ENCODE peak calls at places on chromosomes 1 and 21, in five cellular contexts. O is lower lobe of right lung; J is activated gamma-delta T cell treated with anti-CD3 and anti-CD28 coated beads, Interleukin-2, amount 50 U/mL, for 16 hours; F is NAMALWA; L is activated T-helper 1 cell treated with anti-CD3 and anti-CD28 coated beads, Interleukin-12 subunit alpha, Interleukin-12 subunit beta, Interleukin-2, Interleukin-4 antibody, amounts not matched to agents 30 ng/mL and 10 ng/mL and 1 ng/mL, durations not matched to agents 14 hours and 24 hours and 36 hours. K is an unnamed sample.

GRCh38 chr1:83799474-83800085 is 199.4 kb downstream of the TTLL7 start:
- DNase-seq in O (no peak), J (no peak), F (no peak), L (no peak), K (no peak)

GRCh38 chr1:39688706-39689105 is 2.5 kb downstream of the HPCAL4 start:
- DNase-seq in F (no peak), J (no peak), L (no peak), O (no peak), K (no peak)

GRCh38 chr1:27145934-27146354 is 9.0 kb downstream of the SLC9A1 start:
- DNase-seq in L (no peak), F (no peak), O (no peak), J (no peak), K (no peak)

GRCh38 chr1:36576118-36576517 is 93.4 kb upstream of the CSF3R start:
- DNase-seq in J (peak; percentile 30), O (peak; percentile 69), F (peak; percentile 71), L (peak; percentile 11), K (peak; percentile 12)

GRCh38 chr1:229835226-229835625 is 209.2 kb downstream of the URB2 start:
- DNase-seq in F (no peak), L (no peak), J (no peak), O (no peak), K (no peak)

GRCh38 chr1:76576876-76577817 is 290.1 kb upstream of the ST6GALNAC5 start:
- DNase-seq in O (no peak), J (no peak), L (no peak), F (no peak), K (no peak)

GRCh38 chr1:214452152-214452806 is 99.1 kb downstream of the PTPN14 start:
- DNase-seq in O (no peak), F (peak; percentile 28), J (no peak), L (no peak), K (no peak)

GRCh38 chr1:164765557-164765956 is 206.6 kb downstream of the PBX1 start:
- DNase-seq in O (no peak), L (no peak), J (no peak), F (no peak), K (no peak)

GRCh38 chr21:36429672-36430546 is 44.7 kb downstream of the CHAF1B start:
- DNase-seq in J (peak; percentile 57), F (peak; percentile 45), O (peak; percentile 81), L (peak; percentile 51), K (peak; percentile 82)